ENCODE peak calls at places on chromosomes 12 and 14, in four cellular contexts. K is AG10803, E is GM20000, L is ELF-1. R is an unnamed sample.

GRCh38 chr12:118645219-118645618 is 268.9 kb downstream of the SUDS3 start:
- DNase-seq in K (no peak), L (peak; percentile 12), E (no peak), R (no peak)

GRCh38 chr12:49288412-49288853 is 6.5 kb upstream of the PRPH start:
- DNase-seq in K (peak; percentile 42), E (peak; percentile 88), L (peak; percentile 63), R (peak; percentile 52)

GRCh38 chr12:127230843-127231260 is 1036.1 kb upstream of the TMEM132C start:
- DNase-seq in L (no peak), E (no peak), K (peak; percentile 94), R (no peak)

GRCh38 chr12:10753066-10753465 is 29.9 kb upstream of the YBX3 start:
- DNase-seq in K (peak; percentile 63), L (no peak), E (no peak), R (no peak)

GRCh38 chr14:87868920-87869319 is 124.1 kb downstream of the GALC start:
- DNase-seq in E (no peak), K (no peak), L (no peak), R (no peak)

GRCh38 chr14:62436256-62436655 is 609.0 kb downstream of the KCNH5 start:
- DNase-seq in K (no peak), L (no peak), E (no peak), R (no peak)

GRCh38 chr12:112096070-112096469 is 12.5 kb downstream of the NAA25 start:
- DNase-seq in K (no peak), E (peak; percentile 65), L (no peak), R (no peak)

GRCh38 chr12:132493482-132494178 is 3.7 kb downstream of the FBRSL1 start:
- DNase-seq in K (no peak), L (peak; percentile 52), E (no peak), R (no peak)

GRCh38 chr12:2856901-2857495 is at the start of gene TEX52:
- DNase-seq in L (peak; percentile 68), K (no peak), E (no peak), R (no peak)

GRCh38 chr12:89796798-89797382 is 88.3 kb upstream of the ATP2B1 start:
- DNase-seq in E (no peak), K (no peak), L (no peak), R (no peak)

GRCh38 chr12:123126294-123127144 is 24.4 kb downstream of the PITPNM2 start:
- DNase-seq in K (peak; percentile 99), L (peak; percentile 74), E (no peak), R (no peak)

GRCh38 chr12:100375023-100375737 is 18.3 kb downstream of the SLC17A8 start:
- DNase-seq in K (peak; percentile 76), L (no peak), E (no peak), R (no peak)

R was measured in WERI-Rb-1.